ENCODE peak calls at places on chromosomes 5 and 9, in nine cellular contexts. A, W, Q, I, O, S, Z, K and V are unnamed samples.

GRCh38 chr9:76045217-76045616 is 154.7 kb downstream of the PCSK5 start:
- DNase-seq in W (no peak), Q (no peak), O (no peak), S (no peak), A (no peak), I (no peak), Z (no peak), K (no peak), V (no peak)

GRCh38 chr9:105911104-105911911 is 217.0 kb downstream of the TMEM38B start:
- DNase-seq in Z (no peak), W (peak), S (no peak), I (peak), Q (no peak), A (no peak), O (no peak), K (peak), V (peak)

GRCh38 chr5:160438316-160439204 is 16.9 kb downstream of the PTTG1 start:
- DNase-seq in W (peak), K (peak), O (peak), Z (peak), S (no peak), I (peak), Q (no peak), A (peak), V (peak)

GRCh38 chr5:78738104-78738503 is 89.5 kb upstream of the LHFPL2 start:
- DNase-seq in O (no peak), Q (no peak), K (no peak), I (no peak), W (no peak), A (no peak), S (no peak), Z (no peak), V (no peak)

GRCh38 chr5:148632978-148633377 is 21.3 kb downstream of the HTR4 start:
- DNase-seq in Q (no peak), Z (no peak), O (no peak), K (no peak), A (no peak), W (no peak), S (no peak), I (no peak), V (no peak)

GRCh38 chr5:135449608-135450007 is 2.5 kb upstream of the DCANP1 start:
- DNase-seq in K (no peak), W (no peak), S (no peak), A (no peak), I (no peak), Q (no peak), O (no peak), Z (no peak), V (no peak)

GRCh38 chr5:113123563-113123962 is 147.0 kb downstream of the DCP2 start:
- DNase-seq in Q (no peak), Z (peak), S (no peak), A (no peak), K (peak), W (no peak), O (no peak), I (peak), V (peak)

GRCh38 chr9:107693620-107694326 is 204.2 kb upstream of the KLF4 start:
- DNase-seq in S (no peak), I (no peak), W (no peak), K (peak), O (peak), A (no peak), Z (no peak), Q (no peak), V (peak)

GRCh38 chr5:100576217-100576751 is 41.1 kb downstream of the FAM174A start:
- DNase-seq in I (no peak), S (no peak), Z (no peak), A (no peak), O (peak), K (no peak), W (peak), Q (no peak), V (no peak)

GRCh38 chr9:684055-684949 is 157.2 kb upstream of the DMRT1 start:
- DNase-seq in Z (no peak), W (peak), A (no peak), I (no peak), Q (no peak), S (no peak), O (peak), K (peak), V (peak)

GRCh38 chr5:129945031-129945430 is 40.8 kb downstream of the CHSY3 start:
- DNase-seq in Z (no peak), W (peak), K (peak), I (no peak), Q (no peak), A (no peak), O (no peak), S (no peak), V (peak)

GRCh38 chr5:117657591-117657990 is 1083.0 kb upstream of the SEMA6A start:
- DNase-seq in O (no peak), Z (no peak), A (no peak), W (no peak), I (no peak), Q (no peak), K (peak), S (no peak), V (no peak)

GRCh38 chr9:99722852-99723251 is 98.8 kb upstream of the NR4A3 start:
- DNase-seq in A (no peak), Q (no peak), Z (no peak), S (no peak), K (no peak), I (no peak), W (no peak), O (no peak), V (peak)

GRCh38 chr9:82035332-82035731 is 46.8 kb downstream of the SPATA31D1 start:
- DNase-seq in Z (no peak), A (no peak), K (no peak), Q (no peak), W (no peak), I (no peak), O (peak), S (no peak), V (no peak)

GRCh38 chr9:86487222-86487841 is 133.1 kb upstream of the TUT7 start:
- DNase-seq in Z (peak), K (peak), Q (no peak), W (peak), I (peak), S (no peak), A (no peak), O (peak), V (peak)

GRCh38 chr5:34523382-34523716 is 132.8 kb upstream of the RAI14 start:
- DNase-seq in W (no peak), S (no peak), K (no peak), A (no peak), O (no peak), I (no peak), Q (no peak), Z (no peak), V (no peak)

GRCh38 chr5:177310757-177311173 is 933 bp downstream of the MXD3 start:
- DNase-seq in K (no peak), W (peak), O (peak), I (no peak), Q (no peak), S (no peak), Z (peak), A (no peak), V (peak)

GRCh38 chr9:68895741-68896478 is 118.0 kb downstream of the PRKACG start:
- DNase-seq in S (no peak), I (no peak), A (no peak), Q (no peak), W (peak), Z (peak), K (no peak), O (no peak), V (peak)

DNA sequence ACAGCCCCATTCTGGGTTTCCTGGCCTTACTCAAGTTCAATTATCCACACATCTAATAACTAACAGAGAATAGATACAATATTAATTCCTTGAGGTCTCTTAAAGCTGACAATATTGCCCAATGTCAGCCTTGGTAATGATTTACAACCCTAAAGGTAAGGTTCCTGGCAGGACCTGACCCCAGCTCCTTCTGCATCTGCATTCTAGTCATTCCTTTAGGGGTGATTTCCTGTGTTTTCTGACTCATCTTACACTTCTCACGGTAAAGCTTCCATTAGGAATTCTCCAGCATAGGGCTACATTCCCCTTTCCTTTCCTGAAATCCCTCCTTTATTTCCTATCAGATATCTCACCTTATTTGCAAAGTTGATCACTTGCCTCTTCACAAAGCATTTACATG is 9.3 kb downstream of the HAVCR1 start:
- DNase-seq in K (no peak), Q (no peak), A (no peak), Z (no peak), O (no peak), I (peak), S (no peak), W (no peak), V (no peak)
- H3K4me3 ChIP-seq in K (no peak), Q (no peak), A (no peak), Z (no peak), O (no peak), I (peak), S (no peak), W (no peak), V (no peak)

DNA sequence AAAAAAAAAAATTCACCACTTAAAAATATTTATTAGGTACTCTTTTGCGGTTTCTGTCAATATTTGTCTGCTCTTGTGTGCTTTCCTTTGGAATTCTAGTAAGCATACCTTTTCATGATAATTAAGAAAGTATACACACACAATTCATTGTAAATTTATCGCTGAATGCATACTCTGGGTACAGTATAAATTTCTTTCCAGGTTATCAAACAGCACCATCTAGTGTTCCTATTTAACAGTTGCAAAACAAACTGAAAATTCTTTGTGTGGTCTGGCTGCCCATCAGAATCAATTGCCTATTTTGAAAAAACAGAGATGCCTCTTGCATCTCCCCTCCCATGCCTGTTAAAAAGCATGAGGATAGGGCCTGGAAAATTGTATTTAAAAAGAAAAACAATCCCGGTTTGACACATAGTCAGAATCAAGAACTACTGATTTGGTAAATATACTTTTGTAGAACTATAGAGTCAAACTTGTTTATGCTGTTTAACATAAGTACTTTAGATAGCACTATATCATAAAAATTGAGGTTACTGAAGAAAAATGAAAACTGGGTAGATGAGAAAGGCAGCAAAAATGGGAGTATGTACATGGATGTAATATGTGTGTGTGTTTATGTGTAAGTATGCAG is 16.2 kb downstream of the PGGT1B start:
- DNase-seq in O (peak), W (peak), Q (no peak), A (no peak), Z (peak), I (peak), S (no peak), K (peak), V (peak)
- TF ChIP-seq CTCF in O (peak), W (peak), Q (peak), A (peak), Z (no peak), I (peak), S (peak), K (peak), V (peak)

GRCh38 chr9:137278913-137279711 is 1.6 kb downstream of the TOR4A start:
- DNase-seq in K (no peak), O (no peak), Q (no peak), A (no peak), I (no peak), S (peak), W (no peak), Z (no peak), V (no peak)
- H3K4me3 ChIP-seq in K (peak), O (peak), Q (peak), A (peak), I (peak), S (peak), W (no peak), Z (no peak), V (no peak)

DNA sequence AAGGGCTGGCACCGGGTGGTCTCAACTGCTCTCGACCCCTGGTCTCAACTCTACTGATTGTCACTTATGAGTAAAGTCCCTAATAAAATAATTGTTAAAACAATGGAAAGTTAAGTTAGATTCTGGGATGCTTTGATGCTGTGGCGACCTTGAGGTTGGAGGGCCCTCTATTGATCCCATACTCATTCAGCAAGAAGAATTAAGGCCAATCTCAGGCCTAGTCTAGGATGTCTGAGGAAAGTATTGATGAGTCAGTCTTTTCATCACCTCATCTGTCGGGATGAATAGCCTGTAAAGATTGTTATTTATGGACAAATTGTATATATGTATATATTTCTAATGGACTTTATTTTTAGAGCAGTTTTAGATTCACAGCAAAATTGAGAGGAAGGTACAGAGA is 50.8 kb downstream of the WDR36 start:
- DNase-seq in O (no peak), A (no peak), Z (no peak), W (peak), I (no peak), K (no peak), Q (no peak), S (no peak), V (peak)
- TF ChIP-seq CTCF in O (no peak), A (no peak), Z (no peak), W (no peak), I (no peak), K (no peak), Q (no peak), S (no peak), V (no peak)